ENCODE peak calls at places on chromosomes 5 and 9, in eight cellular contexts. L, O, V, F, J, M, P and W are unnamed samples.

GRCh38 chr9:32525506-32525905 is 490 bp downstream of the RIGI start:
- DNase-seq in L (no peak), O (no peak), V (no peak), F (no peak), J (peak), M (peak), P (no peak), W (no peak)

GRCh38 chr5:136192015-136192525 is 892 bp downstream of the SMIM32 start:
- DNase-seq in L (no peak), O (peak), V (no peak), F (no peak), J (peak), M (peak), P (no peak), W (no peak)

GRCh38 chr9:123111977-123112869 is 78.8 kb downstream of the GPR21 start:
- DNase-seq in L (no peak), O (no peak), V (no peak), F (no peak), J (peak), M (peak), P (no peak), W (no peak)

GRCh38 chr9:8627944-8628679 is 828.5 kb upstream of the DMAC1 start:
- DNase-seq in L (no peak), O (no peak), V (no peak), F (no peak), J (peak), M (peak), P (no peak), W (no peak)

GRCh38 chr9:137593176-137593575 is 2.9 kb upstream of the ZMYND19 start:
- DNase-seq in L (no peak), O (no peak), V (no peak), F (no peak), J (no peak), M (no peak), P (no peak), W (no peak)

GRCh38 chr9:136244116-136244775 is 1.4 kb downstream of the QSOX2 start:
- DNase-seq in L (no peak), O (no peak), V (no peak), F (no peak), J (no peak), M (no peak), P (no peak), W (no peak)

GRCh38 chr5:42951169-42951846 is 88.8 kb downstream of the ANXA2R start:
- DNase-seq in L (no peak), O (no peak), V (no peak), F (no peak), J (no peak), M (peak), P (peak), W (no peak)

GRCh38 chr5:173498286-173498685 is 118.2 kb downstream of the BOD1 start:
- DNase-seq in L (peak), O (no peak), V (no peak), F (no peak), J (peak), M (peak), P (peak), W (no peak)

GRCh38 chr9:124697326-124698200 is 73.5 kb downstream of the NR6A1 start:
- DNase-seq in L (peak), O (no peak), V (no peak), F (no peak), J (peak), M (peak), P (no peak), W (no peak)

GRCh38 chr9:127767909-127768331 is 10.5 kb downstream of the SH2D3C start:
- DNase-seq in L (no peak), O (no peak), V (no peak), F (no peak), J (no peak), M (no peak), P (no peak), W (no peak)

GRCh38 chr5:131845828-131846227 is 49.0 kb upstream of the FNIP1 start:
- DNase-seq in L (no peak), O (no peak), V (no peak), F (no peak), J (no peak), M (no peak), P (no peak), W (no peak)

GRCh38 chr5:158880514-158881001 is 219.2 kb downstream of the EBF1 start:
- DNase-seq in L (no peak), O (no peak), V (no peak), F (no peak), J (peak), M (peak), P (no peak), W (no peak)

GRCh38 chr5:73673161-73673591 is 47.2 kb downstream of the ARHGEF28 start:
- DNase-seq in L (no peak), O (no peak), V (no peak), F (no peak), J (peak), M (peak), P (no peak), W (no peak)

GRCh38 chr5:77863181-77863580 is 87.0 kb upstream of the TBCA start:
- DNase-seq in L (no peak), O (no peak), V (no peak), F (no peak), J (no peak), M (peak), P (no peak), W (no peak)

GRCh38 chr5:172005708-172006377 is 595 bp downstream of the FBXW11 start:
- DNase-seq in L (peak), O (peak), V (no peak), F (no peak), J (peak), M (peak), P (peak), W (peak)

GRCh38 chr9:17319822-17320221 is 185.0 kb downstream of the CNTLN start:
- DNase-seq in L (no peak), O (no peak), V (no peak), F (no peak), J (no peak), M (no peak), P (no peak), W (no peak)

GRCh38 chr9:91809581-91810285 is 140.3 kb downstream of the ROR2 start:
- DNase-seq in L (no peak), O (no peak), V (no peak), F (no peak), J (no peak), M (no peak), P (peak), W (no peak)

GRCh38 chr5:91059409-91059808 is 323.7 kb downstream of the ARRDC3 start:
- DNase-seq in L (no peak), O (no peak), V (no peak), F (no peak), J (peak), M (peak), P (no peak), W (no peak)

GRCh38 chr9:7454490-7455110 is 345.0 kb downstream of the DMAC1 start:
- DNase-seq in L (no peak), O (no peak), V (no peak), F (no peak), J (no peak), M (no peak), P (no peak), W (no peak)

DNA sequence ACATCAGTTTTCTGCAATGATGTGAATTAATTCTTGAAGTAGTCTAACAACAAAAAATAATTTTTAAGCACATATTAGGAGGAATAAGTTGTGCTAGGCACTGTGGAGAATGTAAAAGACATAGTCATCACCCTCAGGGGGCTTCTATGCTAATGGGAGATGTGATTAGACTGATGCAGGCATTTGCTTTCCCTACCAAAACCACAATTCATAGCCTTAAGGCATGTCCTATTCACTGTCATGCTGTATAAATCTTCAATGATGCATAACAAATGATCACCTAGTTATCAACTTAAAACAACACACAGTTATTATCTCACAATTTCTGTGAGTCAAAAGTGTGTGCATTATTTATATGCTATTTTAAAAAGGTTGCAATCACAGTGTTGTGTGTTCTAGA is 422.6 kb downstream of the MAN2A1 start:
- DNase-seq in L (no peak), O (no peak), V (no peak), F (no peak), J (peak), M (no peak), P (no peak), W (no peak)
- TF ChIP-seq CTCF in L (no peak), O (no peak), V (no peak), F (no peak), J (no peak), M (no peak), P (no peak), W (no peak)

DNA sequence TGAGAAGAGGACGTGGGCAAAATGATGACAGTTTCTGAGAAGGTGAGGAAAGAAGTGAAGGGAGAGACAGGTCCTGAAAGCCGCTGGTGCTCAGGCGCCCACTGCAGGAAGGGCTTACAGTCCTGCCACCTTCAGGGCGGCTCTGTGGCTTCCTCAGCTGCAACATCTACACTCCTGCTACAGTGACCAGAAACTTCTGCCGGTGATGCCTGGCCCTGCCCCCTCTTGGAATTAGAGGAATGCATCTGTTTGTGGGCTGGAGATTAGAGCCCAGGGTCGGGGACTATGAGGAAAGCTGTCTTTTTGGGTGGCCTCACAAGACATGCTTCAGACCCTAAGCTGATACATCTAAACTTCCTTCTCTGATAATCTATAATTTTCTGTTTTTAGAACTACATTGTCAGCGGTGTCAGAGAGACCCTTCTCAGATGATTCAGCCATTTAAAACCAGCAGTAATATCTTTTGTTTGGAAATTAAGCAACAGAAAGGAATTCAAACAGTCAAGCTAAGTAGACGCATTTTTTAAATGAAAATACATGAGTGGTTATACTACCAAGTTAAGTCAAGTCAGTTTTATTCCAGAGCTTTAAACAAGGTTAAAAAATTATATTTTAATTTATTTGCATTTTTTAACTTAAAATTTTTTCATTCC is 30.4 kb downstream of the PRDM6 start:
- DNase-seq in L (peak), O (peak), V (no peak), F (no peak), J (no peak), M (peak), P (no peak), W (no peak)
- TF ChIP-seq CTCF in L (peak), O (no peak), V (no peak), F (no peak), J (no peak), M (no peak), P (no peak), W (peak)

GRCh38 chr9:85716031-85716877 is 25.5 kb downstream of the AGTPBP1 start:
- DNase-seq in L (no peak), O (no peak), V (no peak), F (no peak), J (no peak), M (no peak), P (no peak), W (no peak)
- TF ChIP-seq CTCF in L (peak), O (no peak), V (peak), F (no peak), J (no peak), M (peak), P (no peak), W (no peak)

DNA sequence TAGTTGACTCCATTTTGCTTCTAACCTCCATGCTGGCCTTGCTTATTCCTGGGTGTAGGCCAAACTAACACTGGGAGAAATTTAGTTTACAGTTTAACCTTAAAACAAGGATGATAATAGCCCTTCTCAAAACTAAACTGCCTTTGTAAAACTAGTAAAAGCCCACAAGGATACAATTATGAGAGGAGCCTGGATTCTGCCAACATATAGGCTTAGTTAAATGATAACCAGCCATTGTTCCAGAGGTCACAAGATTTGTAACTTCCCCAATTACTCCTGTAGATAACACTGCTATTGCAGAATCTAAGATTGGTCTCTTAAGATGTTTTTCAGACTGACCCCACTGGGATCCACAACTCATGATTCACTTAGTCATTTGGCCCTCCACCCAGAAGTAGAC is 2300.3 kb upstream of the C9orf72 start:
- DNase-seq in L (no peak), O (no peak), V (no peak), F (no peak), J (no peak), M (no peak), P (no peak), W (no peak)
- TF ChIP-seq CTCF in L (no peak), O (no peak), V (no peak), F (no peak), J (no peak), M (no peak), P (no peak), W (no peak)